ENCODE peak calls at places on chromosomes 16 and 17, in eight cellular contexts. G is ovary; P is psoas muscle; C is prostate gland; J is heart right ventricle; N is lung; Z is effector memory CD4-positive, alpha-beta T cell; Y is thoracic aorta. E is an unnamed sample.

GRCh38 chr17:39700148-39700987 is 504 bp downstream of the ERBB2 start:
- DNase-seq in J (no peak), P (no peak), Y (no peak), C (no peak), Z (no peak), N (no peak), G (peak; percentile 54), E (no peak)

GRCh38 chr17:76517638-76518038 is 16.4 kb upstream of the RHBDF2 start:
- DNase-seq in N (no peak), P (no peak), J (no peak), Y (no peak), G (no peak), C (no peak), Z (no peak), E (no peak)

GRCh38 chr17:79465011-79466006 is 145.5 kb downstream of the RBFOX3 start:
- DNase-seq in P (no peak), J (no peak), Y (no peak), N (no peak), Z (no peak), G (no peak), C (no peak), E (no peak)

GRCh38 chr17:35080536-35080935 is 17.0 kb upstream of the RFFL start:
- DNase-seq in C (no peak), Y (no peak), J (no peak), P (no peak), G (no peak), N (no peak), Z (no peak), E (no peak)

GRCh38 chr17:42414782-42415409 is 8.2 kb downstream of the CAVIN1 start:
- DNase-seq in Z (no peak), G (no peak), Y (no peak), C (no peak), N (peak; percentile 65), P (no peak), J (no peak), E (peak; percentile 62)

GRCh38 chr17:80793421-80793820 is 198.2 kb upstream of the CHMP6 start:
- DNase-seq in C (no peak), Y (no peak), P (no peak), N (no peak), J (no peak), Z (no peak), G (no peak), E (no peak)

GRCh38 chr16:81585785-81586184 is 141.2 kb downstream of the CMIP start:
- DNase-seq in J (no peak), P (no peak), C (no peak), Y (no peak), N (no peak), Z (no peak), G (no peak), E (no peak)

GRCh38 chr16:80265624-80266306 is 275.0 kb upstream of the DYNLRB2 start:
- DNase-seq in P (no peak), N (no peak), C (no peak), J (no peak), Y (no peak), Z (no peak), G (no peak), E (no peak)

GRCh38 chr16:51937771-51938170 is 609.2 kb downstream of the TOX3 start:
- DNase-seq in N (no peak), Z (no peak), G (no peak), C (no peak), J (no peak), Y (no peak), P (no peak), E (no peak)

GRCh38 chr16:80718480-80719220 is 85.7 kb downstream of the CDYL2 start:
- DNase-seq in Z (no peak), G (no peak), C (peak; percentile 89), P (no peak), J (no peak), N (no peak), Y (no peak), E (no peak)

GRCh38 chr16:52731219-52731875 is 184.4 kb upstream of the TOX3 start:
- DNase-seq in P (no peak), N (no peak), J (no peak), Z (no peak), C (no peak), G (no peak), Y (no peak), E (no peak)

GRCh38 chr17:21081967-21082366 is 39.2 kb upstream of the USP22 start:
- DNase-seq in Z (no peak), Y (no peak), G (no peak), N (no peak), C (no peak), J (no peak), P (no peak), E (no peak)

DNA sequence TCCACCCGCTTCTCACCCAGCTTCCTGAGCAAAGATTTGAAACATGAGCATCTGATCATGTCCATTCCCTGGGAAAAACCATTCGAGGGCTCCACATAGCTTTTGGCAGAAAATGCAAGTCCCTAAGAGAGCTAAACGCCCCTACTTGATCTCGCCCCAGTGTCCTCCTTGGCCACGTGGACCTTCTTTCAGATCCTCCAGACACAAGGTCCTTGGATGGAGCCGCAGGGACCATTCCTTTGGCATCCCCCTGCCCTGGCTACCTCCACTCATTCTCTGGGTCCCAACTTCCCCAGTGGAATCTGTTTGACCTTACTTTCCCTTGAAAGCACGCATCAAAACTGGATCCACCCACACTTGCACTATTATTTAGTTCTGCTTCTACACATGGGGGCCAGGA is 146.5 kb downstream of the SDK2 start:
- DNase-seq in C (no peak), G (no peak), J (no peak), P (no peak), Z (no peak), N (no peak), Y (no peak), E (no peak)
- H3K9me3 ChIP-seq in C (no peaks in the 10 kb centered on the region), G (no peaks in the 10 kb centered on the region), J (no peaks in the 10 kb centered on the region), P (no peaks in the 10 kb centered on the region), Z (no peaks in the 10 kb centered on the region), N (no peaks in the 10 kb centered on the region), Y (no peaks in the 10 kb centered on the region), E (no peaks in the 10 kb centered on the region)

DNA sequence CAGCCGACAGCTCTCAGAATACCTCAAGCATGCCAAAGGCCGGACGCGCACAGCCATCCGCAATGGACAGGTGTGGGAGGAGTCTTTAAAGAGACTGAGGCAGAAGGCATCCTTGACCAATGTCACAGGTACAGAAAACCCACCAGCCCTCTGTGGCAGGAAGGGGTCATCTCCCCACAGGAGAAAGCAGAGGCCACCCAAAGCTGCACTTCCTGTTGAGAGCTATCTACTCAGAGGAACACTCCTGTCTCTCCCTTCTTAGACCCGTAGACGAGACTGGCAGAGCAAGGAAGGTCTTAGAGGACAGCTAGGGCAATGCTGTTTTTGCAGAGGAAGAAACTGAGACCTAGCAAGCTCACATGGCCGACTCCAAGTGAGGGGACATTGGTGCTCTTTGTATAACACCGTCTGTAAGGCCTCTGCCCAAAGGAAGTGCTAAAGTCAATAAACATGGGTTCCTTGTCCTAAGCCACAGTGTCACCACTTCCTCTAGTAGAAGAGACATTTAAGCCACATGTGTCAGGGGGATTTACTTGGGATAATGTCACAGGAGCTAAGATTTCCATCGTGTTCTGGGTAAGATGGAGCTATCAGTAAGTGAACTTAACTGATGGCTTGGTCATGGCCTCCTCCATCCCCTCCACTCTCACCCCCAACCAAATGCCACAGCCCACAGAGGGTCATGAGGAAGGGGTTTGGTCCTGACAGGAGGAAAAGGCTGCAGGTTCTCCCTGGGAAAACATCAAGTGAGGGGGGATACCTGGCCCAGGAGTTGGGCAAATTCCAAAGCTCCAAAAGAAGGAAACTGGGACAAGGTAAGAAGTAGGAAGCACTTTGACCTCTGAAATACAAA is 9.4 kb downstream of the LPO start:
- DNase-seq in P (no peak), G (no peak), J (no peak), Y (no peak), C (no peak), Z (no peak), N (no peak), E (no peak)
- H3K27me3 ChIP-seq in P (peaks cover 21% of the 10 kb centered on the region), G (no peaks in the 10 kb centered on the region), J (peaks cover 62% of the 10 kb centered on the region), Y (no peaks in the 10 kb centered on the region), C (peaks cover 4% of the 10 kb centered on the region), Z (peaks cover 8% of the 10 kb centered on the region), N (no peaks in the 10 kb centered on the region), E (no peaks in the 10 kb centered on the region)

DNA sequence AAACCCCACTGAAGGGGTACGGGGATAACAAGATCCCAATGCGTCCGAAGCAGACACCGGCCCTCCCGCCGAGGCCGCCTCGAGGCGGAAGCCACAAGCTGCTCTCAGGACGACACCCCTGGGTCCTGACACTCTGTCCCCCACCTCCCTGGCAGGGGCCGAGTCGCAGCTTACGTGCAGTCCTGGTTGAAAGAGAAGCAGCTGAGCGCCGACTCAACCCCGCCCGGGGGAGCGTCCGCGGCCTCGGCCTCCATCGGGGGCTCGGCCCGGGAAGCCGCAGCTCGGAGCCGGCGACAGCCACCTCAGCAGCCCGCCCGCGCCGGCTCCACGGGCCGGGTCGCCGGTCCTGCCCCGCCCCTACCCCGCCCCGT is at the start of gene WIPI1:
- DNase-seq in G (peak; percentile 76), J (peak; percentile 57), C (peak; percentile 43), Z (no peak), Y (no peak), N (peak; percentile 66), P (no peak), E (no peak)
- H3K27ac ChIP-seq in G (peak within 1 kb of the TSS; percentile 69), J (peak within 1 kb of the TSS; percentile 98), C (peak within 1 kb of the TSS; percentile 97), Z (peak within 1 kb of the TSS; percentile 69), Y (peak within 1 kb of the TSS; percentile 94), N (peak within 1 kb of the TSS; percentile 88), P (peak within 1 kb of the TSS; percentile 98), E (peak within 1 kb of the TSS; percentile 73)

GRCh38 chr16:16158082-16158658 is 65.1 kb downstream of the ABCC6 start:
- DNase-seq in C (no peak), Y (no peak), N (no peak), G (no peak), Z (no peak), P (no peak), J (no peak), E (no peak)
- H3K9me3 ChIP-seq in C (no peaks in the 10 kb centered on the region), Y (no peaks in the 10 kb centered on the region), N (no peaks in the 10 kb centered on the region), G (no peaks in the 10 kb centered on the region), Z (peaks cover 10% of the 10 kb centered on the region), P (no peaks in the 10 kb centered on the region), J (peaks cover 7% of the 10 kb centered on the region), E (peaks cover 7% of the 10 kb centered on the region)

GRCh38 chr16:2196162-2196980 is at the start of gene CASKIN1:
- DNase-seq in G (no peak), Z (no peak), P (no peak), N (no peak), J (no peak), Y (no peak), C (no peak), E (no peak)
- H3K27me3 ChIP-seq in G (peaks cover 2% of the 10 kb centered on the region), Z (peaks cover 32% of the 10 kb centered on the region), P (peaks cover 42% of the 10 kb centered on the region), N (no peaks in the 10 kb centered on the region), J (peaks cover 59% of the 10 kb centered on the region), Y (peaks cover 8% of the 10 kb centered on the region), C (no peaks in the 10 kb centered on the region), E (peaks cover 11% of the 10 kb centered on the region)

DNA sequence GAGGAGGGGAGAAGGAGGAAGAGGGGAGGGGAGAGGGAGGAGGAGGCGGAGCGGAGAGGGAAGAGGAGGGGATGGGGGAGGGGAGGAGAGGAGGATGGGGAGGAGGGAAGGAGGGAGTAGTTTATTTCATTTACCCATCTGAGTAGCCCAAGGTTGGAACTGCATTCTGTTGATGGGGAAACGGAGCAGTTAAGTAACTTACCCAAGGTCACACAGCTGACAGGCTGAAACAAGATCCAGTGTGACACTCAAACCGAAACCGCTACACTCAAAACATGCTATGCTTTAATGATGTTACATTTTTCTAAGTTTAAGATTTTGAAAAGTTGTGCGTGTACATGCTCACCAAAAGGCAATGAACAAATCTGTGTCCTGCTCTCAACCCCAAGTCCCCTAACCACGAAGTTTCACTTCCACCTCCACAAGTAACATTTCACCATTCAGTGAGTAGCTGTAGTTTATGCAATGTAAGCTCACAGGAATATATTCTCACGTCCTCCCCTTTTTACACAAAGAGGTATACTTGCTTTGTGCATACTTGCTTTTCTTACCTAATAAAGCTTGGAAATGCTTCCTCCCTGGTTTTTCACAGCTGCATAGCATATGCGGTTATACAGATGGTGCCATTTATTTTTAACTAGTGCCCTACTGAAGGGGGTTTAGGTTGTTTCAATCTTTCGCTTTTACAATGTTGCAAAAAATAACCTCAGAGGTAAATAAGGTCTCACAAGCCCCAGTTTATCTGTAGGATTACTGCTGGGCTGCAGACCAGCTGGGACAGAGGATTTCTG is 275.3 kb downstream of the PARN start:
- DNase-seq in J (no peak), Y (no peak), Z (no peak), P (no peak), N (no peak), G (no peak), C (no peak), E (no peak)
- H3K27ac ChIP-seq in J (no peak overlapping the region), Y (no peak overlapping the region), Z (no peak overlapping the region), P (peak overlapping the region; percentile 81), N (no peak overlapping the region), G (no peak overlapping the region), C (no peak overlapping the region), E (peak overlapping the region; percentile 14)